ENCODE peak calls at places on chromosomes 12 and 14, in five cellular contexts. D is gastrocnemius medialis; J is NT2/D1; C is heart left ventricle; L is CD4-positive, CD25-positive, alpha-beta regulatory T cell. Q is an unnamed sample.

GRCh38 chr14:75568791-75569190 is 9.6 kb upstream of the FLVCR2 start:
- DNase-seq in D (no peak), J (no peak), C (no peak), L (no peak), Q (no peak)

GRCh38 chr14:23442721-23443356 is 7.4 kb upstream of the MYH7 start:
- DNase-seq in D (no peak), J (no peak), C (peak; percentile 77), L (no peak), Q (no peak)

GRCh38 chr14:93303659-93304058 is 29.2 kb downstream of the BTBD7 start:
- DNase-seq in D (no peak), J (no peak), C (peak; percentile 42), L (no peak), Q (no peak)

GRCh38 chr12:122790393-122791075 is 16.2 kb downstream of the CCDC62 start:
- DNase-seq in D (no peak), J (peak; percentile 63), C (no peak), L (no peak), Q (peak; percentile 55)

GRCh38 chr14:99327050-99327449 is 55.1 kb upstream of the BCL11B start:
- DNase-seq in D (no peak), J (no peak), C (no peak), L (no peak), Q (peak; percentile 12)

GRCh38 chr12:32502693-32503510 is 103.5 kb downstream of the FGD4 start:
- DNase-seq in D (peak; percentile 60), J (peak; percentile 35), C (no peak), L (no peak), Q (peak; percentile 48)

GRCh38 chr12:69475237-69475984 is 5.2 kb downstream of the FRS2 start:
- DNase-seq in D (no peak), J (no peak), C (no peak), L (no peak), Q (peak; percentile 54)

GRCh38 chr12:119589087-119589486 is 4.5 kb upstream of the TMEM233 start:
- DNase-seq in D (no peak), J (no peak), C (no peak), L (no peak), Q (no peak)

GRCh38 chr14:63276016-63276415 is 42.7 kb downstream of the GPHB5 start:
- DNase-seq in D (no peak), J (no peak), C (no peak), L (no peak), Q (no peak)

GRCh38 chr12:74846116-74846515 is 308.5 kb downstream of the ATXN7L3B start:
- DNase-seq in D (no peak), J (no peak), C (no peak), L (no peak), Q (no peak)

GRCh38 chr12:121099779-121100178 is 32.9 kb upstream of the P2RX7 start:
- DNase-seq in D (no peak), J (no peak), C (no peak), L (no peak), Q (no peak)

GRCh38 chr14:90421621-90422020 is 24.8 kb downstream of the CALM1 start:
- DNase-seq in D (no peak), J (no peak), C (no peak), L (no peak), Q (no peak)

GRCh38 chr14:101687756-101688546 is 73.6 kb upstream of the PPP2R5C start:
- DNase-seq in D (no peak), J (no peak), C (no peak), L (no peak), Q (no peak)

GRCh38 chr12:132740652-132741051 is 21.0 kb downstream of the ANKLE2 start:
- DNase-seq in D (no peak), J (no peak), C (no peak), L (no peak), Q (no peak)

GRCh38 chr14:64703393-64704144 is 655 bp upstream of the PLEKHG3 start:
- DNase-seq in D (no peak), J (no peak), C (no peak), L (no peak), Q (no peak)

GRCh38 chr14:38128640-38129039 is 79.1 kb upstream of the SSTR1 start:
- DNase-seq in D (no peak), J (no peak), C (no peak), L (no peak), Q (no peak)

GRCh38 chr12:31002999-31003398 is 70.7 kb upstream of the DDX11 start:
- DNase-seq in D (no peak), J (no peak), C (no peak), L (no peak), Q (no peak)

GRCh38 chr12:93442411-93443340 is 929 bp upstream of the UBE2N start:
- DNase-seq in D (no peak), J (no peak), C (no peak), L (no peak), Q (no peak)

GRCh38 chr12:127430401-127430800 is 836.6 kb upstream of the TMEM132C start:
- DNase-seq in D (no peak), J (no peak), C (no peak), L (no peak), Q (no peak)

GRCh38 chr12:83074495-83074894 is 387.8 kb downstream of the TMTC2 start:
- DNase-seq in D (no peak), J (no peak), C (no peak), L (no peak), Q (no peak)

GRCh38 chr14:96100171-96101064 is 61.3 kb downstream of the C14orf132 start:
- DNase-seq in D (peak; percentile 34), J (peak; percentile 70), C (peak; percentile 72), L (no peak), Q (peak; percentile 61)

GRCh38 chr12:47165934-47166333 is 86.2 kb upstream of the AMIGO2 start:
- DNase-seq in D (no peak), J (no peak), C (no peak), L (no peak), Q (no peak)

GRCh38 chr12:111238075-111238734 is 130.7 kb downstream of the PHETA1 start:
- DNase-seq in D (no peak), J (no peak), C (no peak), L (no peak), Q (no peak)

GRCh38 chr12:120007272-120007671 is 18.2 kb downstream of the BICDL1 start:
- DNase-seq in D (no peak), J (no peak), C (no peak), L (peak; percentile 47), Q (peak; percentile 56)

GRCh38 chr12:50934981-50935807 is 17.1 kb upstream of the HIGD1C start:
- DNase-seq in D (no peak), J (no peak), C (no peak), L (no peak), Q (no peak)
- H3K4me3 ChIP-seq in D (no peak overlapping the region), J (no peak overlapping the region), C (no peak overlapping the region), L (no peak overlapping the region), Q (no peak overlapping the region)

GRCh38 chr12:53990311-53991076 is 5.5 kb downstream of the HOXC10 start:
- DNase-seq in D (no peak), J (no peak), C (no peak), L (no peak), Q (no peak)

GRCh38 chr12:53989227-53990113 is 4.5 kb downstream of the HOXC10 start:
- DNase-seq in D (no peak), J (no peak), C (no peak), L (no peak), Q (peak; percentile 74)

GRCh38 chr12:53992377-53992776 is 7.4 kb downstream of the HOXC10 start:
- DNase-seq in D (no peak), J (no peak), C (no peak), L (no peak), Q (no peak)

GRCh38 chr12:53988519-53989226 is 3.7 kb downstream of the HOXC10 start:
- DNase-seq in D (no peak), J (no peak), C (no peak), L (no peak), Q (no peak)

GRCh38 chr12:53991077-53991460 is 6.1 kb downstream of the HOXC10 start:
- DNase-seq in D (peak; percentile 85), J (no peak), C (no peak), L (no peak), Q (no peak)
- H3K27me3 ChIP-seq in D (no peaks in the 10 kb centered on the region), J (peaks cover 100% of the 10 kb centered on the region), C (peaks cover 100% of the 10 kb centered on the region), L (peaks cover 67% of the 10 kb centered on the region), Q (peaks cover 2% of the 10 kb centered on the region)

GRCh38 chr12:779745-780734 is 27.7 kb downstream of the WNK1 start:
- DNase-seq in D (no peak), J (no peak), C (no peak), L (no peak), Q (peak; percentile 63)

GRCh38 chr12:780750-781379 is 28.5 kb downstream of the WNK1 start:
- DNase-seq in D (no peak), J (no peak), C (no peak), L (no peak), Q (no peak)

GRCh38 chr12:774051-774614 is 21.8 kb downstream of the WNK1 start:
- DNase-seq in D (no peak), J (no peak), C (no peak), L (no peak), Q (no peak)

GRCh38 chr12:778615-779014 is 26.2 kb downstream of the WNK1 start:
- DNase-seq in D (no peak), J (no peak), C (no peak), L (no peak), Q (no peak)

GRCh38 chr12:777550-778047 is 25.2 kb downstream of the WNK1 start:
- DNase-seq in D (no peak), J (no peak), C (no peak), L (no peak), Q (no peak)
- H3K4me1 ChIP-seq in D (peaks cover 79% of the 10 kb centered on the region), J (peaks cover 6% of the 10 kb centered on the region), C (peaks cover 36% of the 10 kb centered on the region), L (peaks cover 81% of the 10 kb centered on the region), Q (peaks cover 26% of the 10 kb centered on the region)

GRCh38 chr14:104086210-104086660 is 735 bp downstream of the ASPG start:
- DNase-seq in D (no peak), J (no peak), C (peak; percentile 16), L (no peak), Q (no peak)
- H3K4me3 ChIP-seq in D (no peak overlapping the region), J (peak overlapping the region; percentile 40), C (peak overlapping the region; percentile 43), L (no peak overlapping the region), Q (no peak overlapping the region)

Q was measured in HAP-1.